ENCODE peak calls at places on chromosome 5, in five cellular contexts. Z is kidney, I is HepG2, P is mesendoderm, C is PC-3. K is an unnamed sample.
A peak's percentile ranks its signal among the peaks of the same experiment; 100 is the strongest.

GRCh38 chr5:143263272-143263810 is 140.1 kb downstream of the NR3C1 start:
- DNase-seq in P (no peak), Z (no peak), C (peak; percentile 52), I (no peak), K (no peak)

GRCh38 chr5:37187465-37187977 is 61.7 kb downstream of the CPLANE1 start:
- DNase-seq in Z (no peak), P (no peak), C (no peak), I (no peak), K (no peak)

GRCh38 chr5:18745988-18746615 is 1111.8 kb downstream of the TAF11L14 start:
- DNase-seq in Z (no peak), I (peak; percentile 45), C (peak; percentile 79), P (no peak), K (peak; percentile 77)

GRCh38 chr5:54289769-54290168 is 20.6 kb downstream of the ARL15 start:
- DNase-seq in P (peak; percentile 49), I (no peak), C (no peak), Z (no peak), K (no peak)

GRCh38 chr5:176614805-176615478 is 5.0 kb upstream of the GPRIN1 start:
- DNase-seq in Z (no peak), I (no peak), C (peak; percentile 79), P (no peak), K (no peak)

GRCh38 chr5:90386099-90386710 is 23.4 kb downstream of the CETN3 start:
- DNase-seq in P (peak; percentile 37), I (peak; percentile 24), Z (no peak), C (peak; percentile 70), K (no peak)

GRCh38 chr5:1110260-1110929 is 1.5 kb downstream of the SLC12A7 start:
- DNase-seq in Z (no peak), C (peak; percentile 10), P (no peak), I (no peak), K (no peak)

GRCh38 chr5:120207139-120207538 is 257.0 kb upstream of the PRR16 start:
- DNase-seq in P (no peak), I (no peak), Z (no peak), C (no peak), K (no peak)

GRCh38 chr5:66840527-66841013 is 244.4 kb downstream of the MAST4 start:
- DNase-seq in C (peak; percentile 1), P (no peak), Z (no peak), I (peak; percentile 29), K (no peak)

GRCh38 chr5:144198386-144198785 is 27.7 kb downstream of the KCTD16 start:
- DNase-seq in Z (no peak), C (peak; percentile 71), I (no peak), P (no peak), K (no peak)

GRCh38 chr5:167895899-167896659 is 395.4 kb upstream of the WWC1 start:
- DNase-seq in P (no peak), C (no peak), Z (no peak), I (no peak), K (no peak)

DNA sequence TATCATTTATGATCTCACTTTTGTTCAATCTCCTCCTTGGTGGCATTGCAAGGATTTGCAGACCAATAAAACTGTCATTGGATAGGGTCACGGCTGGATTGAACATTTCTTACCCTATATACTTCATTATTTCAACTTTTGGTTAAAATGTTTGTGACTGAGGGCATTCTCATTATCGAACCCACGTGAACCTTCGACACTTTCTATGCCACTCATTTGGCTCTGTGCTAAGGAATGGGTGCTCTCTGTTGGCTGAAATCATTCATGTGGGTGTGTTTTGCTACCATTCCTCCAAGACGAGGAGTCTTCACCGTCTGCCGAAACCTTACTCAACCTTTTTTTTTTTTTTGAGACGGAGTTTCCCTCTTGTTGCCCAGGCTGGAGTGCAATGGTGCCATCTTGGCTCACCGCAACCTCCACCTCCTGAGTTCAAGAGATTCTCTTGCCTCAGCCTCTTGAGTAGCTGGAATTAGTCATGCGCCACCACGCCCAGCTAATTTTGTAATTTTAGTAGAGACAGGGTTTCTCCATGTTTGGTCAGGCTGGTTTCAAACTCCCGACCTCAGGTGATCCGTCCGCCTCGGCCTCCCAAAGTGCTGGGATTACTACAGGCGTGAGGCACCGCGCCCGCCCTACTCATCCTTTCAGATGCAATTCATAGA is 62.5 kb downstream of the CSNK1A1 start:
- DNase-seq in C (peak; percentile 43), P (no peak), Z (no peak), I (no peak), K (no peak)
- H3K9ac ChIP-seq in C (peak overlapping the region; percentile 25), P (no peak overlapping the region), Z (no peak overlapping the region), I (no peak overlapping the region), K (no peak overlapping the region)

GRCh38 chr5:78574731-78575161 is 73.8 kb downstream of the LHFPL2 start:
- DNase-seq in C (peak; percentile 62), P (peak; percentile 29), I (peak; percentile 52), Z (no peak), K (no peak)

GRCh38 chr5:78574157-78574673 is 74.4 kb downstream of the LHFPL2 start:
- DNase-seq in P (no peak), Z (no peak), I (no peak), C (no peak), K (no peak)

GRCh38 chr5:78577051-78577807 is 71.3 kb downstream of the LHFPL2 start:
- DNase-seq in C (no peak), Z (no peak), P (no peak), I (no peak), K (no peak)

GRCh38 chr5:78576376-78576775 is 72.2 kb downstream of the LHFPL2 start:
- DNase-seq in P (no peak), C (no peak), Z (no peak), I (no peak), K (no peak)

GRCh38 chr5:78577992-78578391 is 70.6 kb downstream of the LHFPL2 start:
- DNase-seq in Z (no peak), I (no peak), C (no peak), P (no peak), K (no peak)
- H3K9ac ChIP-seq in Z (no peak overlapping the region), I (no peak overlapping the region), C (no peak overlapping the region), P (no peak overlapping the region), K (no peak overlapping the region)

GRCh38 chr5:134594797-134595457 is 37.7 kb downstream of the SAR1B start:
- DNase-seq in C (no peak), I (no peak), Z (no peak), P (no peak), K (no peak)

GRCh38 chr5:134594336-134594735 is 38.3 kb downstream of the SAR1B start:
- DNase-seq in C (no peak), P (no peak), I (peak; percentile 59), Z (no peak), K (no peak)

GRCh38 chr5:134595458-134595838 is 37.2 kb downstream of the SAR1B start:
- DNase-seq in C (no peak), I (no peak), P (no peak), Z (no peak), K (no peak)

GRCh38 chr5:134590992-134591659 is 41.5 kb downstream of the SAR1B start:
- DNase-seq in C (peak; percentile 86), Z (no peak), P (peak; percentile 44), I (peak; percentile 71), K (no peak)

DNA sequence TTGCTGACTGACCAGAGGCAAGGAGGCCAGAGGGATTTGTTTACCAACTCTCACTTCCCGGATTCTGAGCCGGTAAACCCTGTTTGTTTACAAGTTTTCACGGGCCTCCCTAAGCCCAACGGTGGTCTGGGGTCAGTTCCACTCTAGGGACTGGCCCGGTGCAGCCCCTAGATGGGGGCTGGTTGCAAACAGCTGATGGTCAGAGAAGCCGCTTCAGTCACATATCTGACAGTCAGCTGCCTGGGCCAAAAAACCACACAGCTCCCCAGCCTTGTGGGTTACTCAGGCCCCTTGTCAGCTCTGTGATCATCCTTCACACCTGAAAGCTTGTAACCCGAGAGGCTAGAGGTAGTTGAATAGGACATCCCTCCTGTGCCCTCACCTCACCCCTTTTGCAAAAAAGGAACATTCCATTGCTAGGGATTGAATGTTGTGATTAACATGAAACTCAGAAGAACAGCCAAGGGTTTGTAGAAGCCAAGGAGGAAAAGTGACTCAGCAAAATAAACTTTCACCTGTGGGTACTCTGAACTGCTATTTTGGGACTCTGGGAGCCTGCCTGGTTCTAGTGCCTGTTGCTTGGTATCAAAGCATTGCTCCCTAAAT is 40.4 kb downstream of the SAR1B start:
- DNase-seq in Z (no peak), C (peak; percentile 81), P (peak; percentile 93), I (no peak), K (no peak)
- H3K9ac ChIP-seq in Z (peak overlapping the region; percentile 10), C (peak overlapping the region; percentile 30), P (no peak overlapping the region), I (no peak overlapping the region), K (no peak overlapping the region)

DNA sequence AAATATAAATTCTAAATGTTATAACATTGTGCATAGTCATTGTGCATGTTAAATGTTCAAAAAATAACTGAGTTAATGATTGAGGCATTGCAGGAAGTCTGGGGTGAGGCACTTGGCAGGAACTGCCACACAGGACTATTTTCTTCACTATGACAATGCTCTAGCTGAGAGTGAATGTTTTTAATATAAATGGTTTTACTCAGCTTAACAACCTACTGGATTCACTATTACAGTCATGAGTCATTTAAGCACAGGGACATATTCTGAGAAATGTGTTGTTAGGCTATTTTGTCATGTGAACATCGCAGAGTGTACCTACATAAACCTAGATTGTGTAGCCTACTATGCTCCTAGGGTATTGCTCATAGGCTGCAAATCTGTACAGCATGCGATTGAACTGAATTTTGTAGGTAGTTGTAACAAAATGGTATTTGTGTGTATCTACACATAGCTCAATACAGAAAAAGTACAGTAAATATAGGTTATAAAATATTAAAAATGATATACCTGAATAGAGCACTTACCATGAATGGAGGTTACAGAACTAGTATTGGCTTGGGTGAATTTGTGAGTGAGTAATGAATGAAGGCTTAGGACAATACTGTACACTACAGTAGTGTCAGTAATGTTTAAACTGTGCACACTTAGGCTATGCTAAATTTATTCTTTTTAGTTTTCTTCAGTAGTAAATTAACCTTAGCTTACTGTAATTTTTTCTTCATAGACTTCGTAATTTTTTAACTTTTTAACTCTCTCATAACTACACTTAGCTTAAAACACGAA is 346.1 kb upstream of the PTGER4 start:
- DNase-seq in P (no peak), C (peak; percentile 85), I (no peak), Z (no peak), K (no peak)
- H3K9ac ChIP-seq in P (no peak overlapping the region), C (peak overlapping the region; percentile 34), I (no peak overlapping the region), Z (no peak overlapping the region), K (no peak overlapping the region)

DNA sequence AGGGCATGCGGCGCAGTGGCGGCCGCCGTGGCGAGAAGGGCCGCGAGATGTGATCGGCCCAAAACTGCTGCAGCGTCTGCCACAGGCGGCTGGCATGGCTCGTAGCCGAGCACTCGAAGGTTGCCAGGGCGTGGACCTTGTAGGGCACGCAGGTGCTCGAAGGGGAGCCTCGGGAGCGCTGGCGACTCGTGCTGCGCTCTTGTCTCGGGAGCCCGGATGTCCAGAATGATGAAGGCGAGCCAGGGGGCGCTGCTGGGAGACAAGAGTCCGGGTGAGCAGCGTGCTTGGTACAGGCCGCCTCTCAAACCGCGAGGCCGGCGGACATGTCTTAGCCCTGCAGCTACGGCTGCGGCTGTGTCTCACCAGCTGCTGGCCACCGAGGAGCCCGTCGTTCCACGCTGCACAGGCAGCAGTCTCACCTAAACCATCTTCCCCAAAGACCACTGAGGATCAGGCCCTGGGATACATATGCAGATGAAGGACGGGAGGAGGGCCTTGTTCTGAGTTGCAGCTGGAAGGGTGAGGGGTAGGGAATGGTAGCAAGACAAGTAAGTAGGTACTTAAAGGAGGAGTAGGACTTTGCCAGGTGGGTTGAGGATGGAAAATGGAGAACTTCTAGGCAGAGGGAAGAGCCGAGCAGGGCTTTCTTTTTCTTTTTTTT is 1.7 kb downstream of the CBY3 start:
- DNase-seq in I (no peak), Z (peak; percentile 93), P (peak; percentile 93), C (no peak), K (peak; percentile 40)
- H3K9ac ChIP-seq in I (peak overlapping the region; percentile 94), Z (peak overlapping the region; percentile 99), P (peak overlapping the region; percentile 72), C (peak overlapping the region; percentile 96), K (peak overlapping the region; percentile 90)

K was measured in DND-41.